ENCODE peak calls at places on chromosomes 5 and 9, in six cellular contexts. X, M, E, W, P and C are unnamed samples.

GRCh38 chr5:65811004-65811403 is 89.0 kb downstream of the NLN start:
- DNase-seq in X (no peak), M (no peak), E (no peak), W (no peak), P (no peak), C (peak; percentile 17)

GRCh38 chr5:29382735-29383280 is 1810.7 kb upstream of the CDH6 start:
- DNase-seq in X (no peak), M (peak; percentile 21), E (no peak), W (no peak), P (peak; percentile 2), C (no peak)

GRCh38 chr9:132589148-132590036 is 7.0 kb downstream of the BARHL1 start:
- DNase-seq in X (peak; percentile 74), M (no peak), E (peak; percentile 58), W (no peak), P (no peak), C (no peak)

GRCh38 chr5:174320051-174320450 is 274.5 kb downstream of the NSG2 start:
- DNase-seq in X (no peak), M (no peak), E (no peak), W (no peak), P (no peak), C (no peak)

GRCh38 chr9:111050819-111051218 is 12.5 kb upstream of the LPAR1 start:
- DNase-seq in X (no peak), M (no peak), E (no peak), W (no peak), P (no peak), C (no peak)

GRCh38 chr9:114248274-114248673 is 74.6 kb upstream of the ORM1 start:
- DNase-seq in X (no peak), M (no peak), E (no peak), W (no peak), P (no peak), C (no peak)

GRCh38 chr9:115004535-115004934 is 74.1 kb upstream of the TNFSF8 start:
- DNase-seq in X (no peak), M (no peak), E (no peak), W (no peak), P (no peak), C (no peak)

GRCh38 chr5:96081276-96081858 is 119.7 kb upstream of the ELL2 start:
- DNase-seq in X (no peak), M (no peak), E (no peak), W (peak; percentile 34), P (peak; percentile 60), C (no peak)

GRCh38 chr9:93118863-93119702 is 15.0 kb downstream of the NINJ1 start:
- DNase-seq in X (no peak), M (no peak), E (no peak), W (no peak), P (no peak), C (no peak)

GRCh38 chr9:110532908-110533665 is 46.5 kb downstream of the SVEP1 start:
- DNase-seq in X (no peak), M (no peak), E (no peak), W (no peak), P (no peak), C (no peak)

GRCh38 chr5:132825824-132826391 is 4.5 kb downstream of the SHROOM1 start:
- DNase-seq in X (peak; percentile 68), M (no peak), E (peak; percentile 49), W (no peak), P (no peak), C (no peak)

GRCh38 chr5:52920929-52921328 is 68.2 kb upstream of the ITGA2 start:
- DNase-seq in X (no peak), M (no peak), E (no peak), W (peak; percentile 29), P (no peak), C (no peak)

GRCh38 chr5:141319699-141320098 is 885 bp downstream of the TAF7 start:
- DNase-seq in X (no peak), M (no peak), E (no peak), W (no peak), P (no peak), C (no peak)

GRCh38 chr9:13665418-13666066 is 386.1 kb upstream of the MPDZ start:
- DNase-seq in X (no peak), M (peak; percentile 15), E (no peak), W (no peak), P (peak; percentile 4), C (no peak)

GRCh38 chr9:7266911-7267555 is 509.3 kb downstream of the KDM4C start:
- DNase-seq in X (no peak), M (no peak), E (no peak), W (no peak), P (no peak), C (no peak)

GRCh38 chr5:134534058-134534725 is 8.7 kb downstream of the JADE2 start:
- DNase-seq in X (no peak), M (no peak), E (no peak), W (no peak), P (no peak), C (no peak)

GRCh38 chr5:775960-776861 is 8.3 kb downstream of the ZDHHC11B start:
- DNase-seq in X (no peak), M (no peak), E (no peak), W (no peak), P (no peak), C (no peak)

GRCh38 chr5:2802693-2803365 is 51.4 kb upstream of the IRX2 start:
- DNase-seq in X (no peak), M (peak; percentile 3), E (no peak), W (no peak), P (no peak), C (no peak)

GRCh38 chr9:20623021-20623747 is 885 bp upstream of the MLLT3 start:
- DNase-seq in X (peak; percentile 56), M (no peak), E (peak; percentile 22), W (peak; percentile 30), P (no peak), C (peak; percentile 14)

GRCh38 chr5:93582677-93583524 is at the start of gene NR2F1:
- DNase-seq in X (peak; percentile 61), M (peak; percentile 99), E (peak; percentile 61), W (peak; percentile 99), P (peak; percentile 79), C (peak; percentile 48)

GRCh38 chr5:89282832-89283510 is 400.0 kb upstream of the MEF2C start:
- DNase-seq in X (no peak), M (no peak), E (no peak), W (peak; percentile 28), P (no peak), C (no peak)
- TF ChIP-seq JUN in X (no peak), M (no peak), E (no peak), W (peak; percentile 14), P (no peak), C (no peak)

DNA sequence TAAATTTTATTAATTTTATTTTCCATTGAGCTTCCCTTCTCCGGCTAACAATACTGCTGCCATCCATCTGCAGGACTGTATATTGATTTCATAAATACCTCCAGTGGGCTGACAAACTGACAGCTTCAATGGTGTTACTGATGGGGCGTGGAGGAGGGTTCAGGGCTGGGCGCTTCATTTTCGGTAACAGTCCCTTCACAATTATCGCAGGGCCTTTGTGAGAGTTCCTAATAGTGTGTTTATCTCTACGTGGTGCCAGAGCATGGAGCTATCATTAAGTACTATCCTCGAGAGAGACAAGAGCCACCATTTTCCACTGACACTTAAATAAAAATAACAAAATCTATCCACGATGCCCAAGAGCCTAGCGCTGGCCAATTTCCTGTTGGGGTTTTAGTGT is 307.0 kb upstream of the PANK3 start:
- DNase-seq in X (no peak), M (no peak), E (no peak), W (no peak), P (no peak), C (no peak)
- TF ChIP-seq JUN in X (no peak), M (no peak), E (no peak), W (no peak), P (no peak), C (no peak)

GRCh38 chr9:89455356-89455824 is 42.5 kb downstream of the SEMA4D start:
- DNase-seq in X (no peak), M (no peak), E (no peak), W (no peak), P (no peak), C (no peak)

GRCh38 chr9:89450213-89450612 is 47.7 kb downstream of the SEMA4D start:
- DNase-seq in X (no peak), M (no peak), E (no peak), W (no peak), P (no peak), C (no peak)

GRCh38 chr9:89453452-89453851 is 44.5 kb downstream of the SEMA4D start:
- DNase-seq in X (no peak), M (no peak), E (no peak), W (no peak), P (no peak), C (no peak)

GRCh38 chr9:89454498-89455355 is 43.2 kb downstream of the SEMA4D start:
- DNase-seq in X (no peak), M (no peak), E (no peak), W (no peak), P (no peak), C (no peak)

DNA sequence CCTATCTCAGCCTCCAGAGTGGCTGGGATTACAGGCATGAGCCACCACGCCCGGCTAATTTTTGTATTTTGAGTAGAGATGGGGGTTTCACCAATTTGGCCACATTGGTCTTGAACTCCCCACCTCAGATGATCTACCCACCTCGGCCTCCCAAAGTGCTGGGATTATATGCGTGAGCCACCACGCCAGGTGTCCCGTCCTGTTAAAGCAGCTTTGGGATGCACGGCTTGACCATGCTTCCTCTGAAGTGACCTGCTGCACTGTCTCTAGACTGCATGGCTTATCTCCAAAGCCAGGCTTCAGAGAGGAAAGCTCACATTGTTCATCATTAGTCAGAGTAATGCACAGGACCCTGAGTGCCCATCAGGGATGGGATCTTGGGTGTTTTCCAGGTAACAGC is 45.4 kb downstream of the SEMA4D start:
- DNase-seq in X (no peak), M (no peak), E (no peak), W (no peak), P (no peak), C (no peak)
- TF ChIP-seq JUN in X (no peak), M (no peak), E (no peak), W (no peak), P (no peak), C (no peak)

DNA sequence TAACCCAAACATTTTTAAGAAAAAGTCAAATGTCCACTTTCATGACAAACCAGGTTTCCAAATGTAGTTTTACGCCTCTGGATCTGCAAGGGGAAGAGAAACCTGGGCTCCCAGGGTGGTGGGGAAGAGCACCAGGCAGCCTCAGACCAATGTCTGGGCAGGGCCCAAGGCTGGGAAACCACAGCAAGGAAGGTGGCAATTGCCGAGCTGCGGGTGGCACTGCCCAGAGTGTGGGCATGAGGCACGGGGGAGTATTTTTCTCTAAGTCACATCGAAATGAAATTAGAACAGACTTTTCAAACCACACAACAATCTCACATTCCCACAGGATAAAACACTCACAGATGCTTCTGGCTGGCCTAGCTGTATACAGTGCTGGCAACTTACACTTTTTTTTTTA is 32.6 kb upstream of the RASGEF1C start:
- DNase-seq in X (no peak), M (no peak), E (no peak), W (no peak), P (no peak), C (no peak)
- TF ChIP-seq JUN in X (no peak), M (no peak), E (no peak), W (no peak), P (no peak), C (no peak)